ENCODE peak calls at places on chromosomes 11 and 22, in seven cellular contexts. One of them, this sample, is unnamed.

GRCh38 chr11:107017433-107018227 is 646 bp downstream of the GUCY1A2 start:
- DNase-seq in EH: peak
- DNase-seq in lung: peak
- DNase-seq in fibroblast of lung: peak
- DNase-seq in BE2C: peak
- DNase-seq in NCI-H1092 treated with DMSO at 0.1 percent for 48 hours: peak
- DNase-seq in CD4-positive, alpha-beta T cell: no peak
- DNase-seq in this sample: no peak

GRCh38 chr11:65095974-65096806 is at the start of gene VPS51:
- DNase-seq in EH: peak
- DNase-seq in lung: peak
- DNase-seq in fibroblast of lung: peak
- DNase-seq in BE2C: peak
- DNase-seq in NCI-H1092 treated with DMSO at 0.1 percent for 48 hours: peak
- DNase-seq in CD4-positive, alpha-beta T cell: peak
- DNase-seq in this sample: peak

GRCh38 chr11:19650929-19651487 is 61.6 kb upstream of the NAV2 start:
- DNase-seq in EH: no peak
- DNase-seq in lung: no peak
- DNase-seq in fibroblast of lung: no peak
- DNase-seq in BE2C: no peak
- DNase-seq in NCI-H1092 treated with DMSO at 0.1 percent for 48 hours: no peak
- DNase-seq in CD4-positive, alpha-beta T cell: no peak
- DNase-seq in this sample: no peak

GRCh38 chr11:4531666-4532065 is 13.3 kb upstream of the OR52M1 start:
- DNase-seq in EH: no peak
- DNase-seq in lung: no peak
- DNase-seq in fibroblast of lung: no peak
- DNase-seq in BE2C: no peak
- DNase-seq in NCI-H1092 treated with DMSO at 0.1 percent for 48 hours: peak
- DNase-seq in CD4-positive, alpha-beta T cell: no peak
- DNase-seq in this sample: no peak

GRCh38 chr11:105100206-105100605 is 39.4 kb downstream of the CARD18 start:
- DNase-seq in EH: peak
- DNase-seq in lung: no peak
- DNase-seq in fibroblast of lung: no peak
- DNase-seq in BE2C: no peak
- DNase-seq in NCI-H1092 treated with DMSO at 0.1 percent for 48 hours: no peak
- DNase-seq in CD4-positive, alpha-beta T cell: no peak
- DNase-seq in this sample: no peak

GRCh38 chr11:26928636-26929035 is 65.3 kb upstream of the FIBIN start:
- DNase-seq in EH: no peak
- DNase-seq in lung: no peak
- DNase-seq in fibroblast of lung: no peak
- DNase-seq in BE2C: no peak
- DNase-seq in NCI-H1092 treated with DMSO at 0.1 percent for 48 hours: no peak
- DNase-seq in CD4-positive, alpha-beta T cell: no peak
- DNase-seq in this sample: no peak

GRCh38 chr11:34356130-34356529 is 1.7 kb downstream of the ABTB2 start:
- DNase-seq in EH: no peak
- DNase-seq in lung: no peak
- DNase-seq in fibroblast of lung: no peak
- DNase-seq in BE2C: no peak
- DNase-seq in NCI-H1092 treated with DMSO at 0.1 percent for 48 hours: peak
- DNase-seq in CD4-positive, alpha-beta T cell: no peak
- DNase-seq in this sample: no peak

GRCh38 chr22:45493286-45493771 is 9.4 kb upstream of the FBLN1 start:
- DNase-seq in EH: peak
- DNase-seq in lung: no peak
- DNase-seq in fibroblast of lung: peak
- DNase-seq in BE2C: no peak
- DNase-seq in NCI-H1092 treated with DMSO at 0.1 percent for 48 hours: no peak
- DNase-seq in CD4-positive, alpha-beta T cell: no peak
- DNase-seq in this sample: no peak

GRCh38 chr22:44915441-44915840 is 94.4 kb downstream of the PHF21B start:
- DNase-seq in EH: no peak
- DNase-seq in lung: no peak
- DNase-seq in fibroblast of lung: no peak
- DNase-seq in BE2C: no peak
- DNase-seq in NCI-H1092 treated with DMSO at 0.1 percent for 48 hours: no peak
- DNase-seq in CD4-positive, alpha-beta T cell: no peak
- DNase-seq in this sample: no peak

GRCh38 chr11:111602865-111603632 is 800 bp downstream of the SIK2 start:
- DNase-seq in EH: peak
- DNase-seq in lung: no peak
- DNase-seq in fibroblast of lung: peak
- DNase-seq in BE2C: no peak
- DNase-seq in NCI-H1092 treated with DMSO at 0.1 percent for 48 hours: peak
- DNase-seq in CD4-positive, alpha-beta T cell: peak
- DNase-seq in this sample: peak

GRCh38 chr11:108734956-108735559 is 70.2 kb downstream of the DDX10 start:
- DNase-seq in EH: no peak
- DNase-seq in lung: no peak
- DNase-seq in fibroblast of lung: peak
- DNase-seq in BE2C: no peak
- DNase-seq in NCI-H1092 treated with DMSO at 0.1 percent for 48 hours: no peak
- DNase-seq in CD4-positive, alpha-beta T cell: no peak
- DNase-seq in this sample: no peak

GRCh38 chr11:114197799-114198500 is 98.2 kb upstream of the NNMT start:
- DNase-seq in EH: peak
- DNase-seq in lung: peak
- DNase-seq in fibroblast of lung: peak
- DNase-seq in BE2C: no peak
- DNase-seq in NCI-H1092 treated with DMSO at 0.1 percent for 48 hours: peak
- DNase-seq in CD4-positive, alpha-beta T cell: no peak
- DNase-seq in this sample: no peak

GRCh38 chr22:17563936-17564391 is 666 bp downstream of the SLC25A18 start:
- DNase-seq in EH: peak
- DNase-seq in lung: no peak
- DNase-seq in fibroblast of lung: peak
- DNase-seq in BE2C: no peak
- DNase-seq in NCI-H1092 treated with DMSO at 0.1 percent for 48 hours: no peak
- DNase-seq in CD4-positive, alpha-beta T cell: no peak
- DNase-seq in this sample: no peak

GRCh38 chr22:44182591-44183588 is 2.2 kb downstream of the PARVG start:
- DNase-seq in EH: no peak
- DNase-seq in lung: peak
- DNase-seq in fibroblast of lung: no peak
- DNase-seq in BE2C: no peak
- DNase-seq in NCI-H1092 treated with DMSO at 0.1 percent for 48 hours: no peak
- DNase-seq in CD4-positive, alpha-beta T cell: peak
- DNase-seq in this sample: peak

GRCh38 chr11:14336507-14337503 is 22.2 kb downstream of the RRAS2 start:
- DNase-seq in EH: peak
- DNase-seq in lung: no peak
- DNase-seq in fibroblast of lung: peak
- DNase-seq in BE2C: no peak
- DNase-seq in NCI-H1092 treated with DMSO at 0.1 percent for 48 hours: no peak
- DNase-seq in CD4-positive, alpha-beta T cell: no peak
- DNase-seq in this sample: no peak

GRCh38 chr11:17188675-17189074 is 19.1 kb downstream of the PIK3C2A start:
- DNase-seq in EH: peak
- DNase-seq in lung: no peak
- DNase-seq in fibroblast of lung: no peak
- DNase-seq in BE2C: no peak
- DNase-seq in NCI-H1092 treated with DMSO at 0.1 percent for 48 hours: no peak
- DNase-seq in CD4-positive, alpha-beta T cell: no peak
- DNase-seq in this sample: no peak